ENCODE peak calls at places on chromosomes 16 and 17, in seven cellular contexts. L is GM23338, N is heart right ventricle, F is neural progenitor cell, J is AG04450, O is SK-N-SH, Q is prostate gland. M is an unnamed sample.
A peak's percentile ranks its signal among the peaks of the same experiment; 100 is the strongest.

GRCh38 chr16:90044111-90044551 is 24.9 kb upstream of the DBNDD1 start:
- DNase-seq in L (no peak), N (no peak), F (no peak), J (no peak), O (no peak), Q (peak; percentile 49), M (no peak)

GRCh38 chr16:2350500-2350899 is 10.0 kb upstream of the ABCA3 start:
- DNase-seq in L (no peak), N (no peak), F (no peak), J (no peak), O (no peak), Q (no peak), M (no peak)

GRCh38 chr16:27315333-27316037 is 1.7 kb downstream of the IL4R start:
- DNase-seq in L (peak; percentile 38), N (peak; percentile 36), F (peak; percentile 43), J (no peak), O (no peak), Q (peak; percentile 35), M (no peak)

GRCh38 chr17:50467855-50468119 is 893 bp downstream of the CHAD start:
- DNase-seq in L (no peak), N (no peak), F (no peak), J (no peak), O (no peak), Q (no peak), M (no peak)

GRCh38 chr16:10879681-10880589 is 2.9 kb downstream of the CIITA start:
- DNase-seq in L (no peak), N (no peak), F (no peak), J (no peak), O (no peak), Q (no peak), M (no peak)

GRCh38 chr17:4573682-4574081 is 10.6 kb upstream of the SMTNL2 start:
- DNase-seq in L (no peak), N (peak; percentile 58), F (no peak), J (no peak), O (no peak), Q (no peak), M (no peak)

GRCh38 chr17:68906638-68907037 is 48.6 kb downstream of the ABCA8 start:
- DNase-seq in L (peak; percentile 42), N (no peak), F (peak; percentile 32), J (no peak), O (peak; percentile 24), Q (no peak), M (peak; percentile 48)

GRCh38 chr17:6684460-6684783 is 28.7 kb downstream of the SLC13A5 start:
- DNase-seq in L (no peak), N (no peak), F (no peak), J (no peak), O (no peak), Q (no peak), M (no peak)

GRCh38 chr16:48559462-48560211 is 50.3 kb downstream of the N4BP1 start:
- DNase-seq in L (peak; percentile 42), N (no peak), F (no peak), J (no peak), O (no peak), Q (no peak), M (no peak)

GRCh38 chr17:35540589-35541404 is 3.3 kb upstream of the SLFN12L start:
- DNase-seq in L (no peak), N (no peak), F (no peak), J (no peak), O (no peak), Q (no peak), M (peak; percentile 17)

GRCh38 chr16:74107795-74108610 is 188.6 kb upstream of the PSMD7 start:
- DNase-seq in L (peak; percentile 87), N (no peak), F (peak; percentile 71), J (no peak), O (no peak), Q (peak; percentile 16), M (peak; percentile 79)

GRCh38 chr17:79672496-79672895 is 58.2 kb upstream of the ENPP7 start:
- DNase-seq in L (no peak), N (no peak), F (no peak), J (no peak), O (no peak), Q (no peak), M (no peak)

GRCh38 chr16:66717112-66717675 is 20.7 kb upstream of the CMTM4 start:
- DNase-seq in L (peak; percentile 80), N (peak; percentile 30), F (peak; percentile 61), J (peak; percentile 45), O (peak; percentile 69), Q (no peak), M (peak; percentile 64)

GRCh38 chr17:65885484-65885883 is 306.4 kb downstream of the CEP112 start:
- DNase-seq in L (no peak), N (no peak), F (no peak), J (no peak), O (no peak), Q (no peak), M (no peak)

GRCh38 chr17:68060336-68060735 is 24.8 kb downstream of the KPNA2 start:
- DNase-seq in L (no peak), N (no peak), F (no peak), J (no peak), O (no peak), Q (no peak), M (no peak)

GRCh38 chr17:40093580-40094201 is 6.7 kb downstream of the NR1D1 start:
- DNase-seq in L (no peak), N (no peak), F (peak; percentile 1), J (no peak), O (no peak), Q (no peak), M (no peak)

GRCh38 chr17:79926002-79926307 is 86.7 kb upstream of the CBX4 start:
- DNase-seq in L (no peak), N (no peak), F (no peak), J (no peak), O (no peak), Q (no peak), M (no peak)

DNA sequence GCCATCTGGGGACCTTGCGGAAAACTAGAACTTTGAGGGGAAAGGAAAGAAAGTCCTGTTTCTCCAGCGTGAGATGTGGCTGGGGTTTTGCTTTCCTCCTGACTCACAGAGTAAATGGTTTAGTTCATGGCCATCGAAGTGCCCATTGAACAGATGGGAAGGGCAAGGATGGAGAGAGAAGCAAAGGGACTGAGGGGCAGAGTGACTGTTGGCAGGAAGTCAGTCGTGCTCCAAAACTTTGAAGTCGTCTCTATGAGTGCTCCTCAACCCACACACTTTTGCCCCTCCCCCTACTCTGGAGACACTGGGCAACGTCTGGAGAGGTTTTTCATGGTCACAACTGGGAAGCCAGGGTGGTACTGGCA is 476.9 kb downstream of the SLC39A11 start:
- DNase-seq in L (no peak), N (no peak), F (no peak), J (no peak), O (no peak), Q (no peak), M (no peak)
- H3K27ac ChIP-seq in L (no peak overlapping the region), N (no peak overlapping the region), F (no peak overlapping the region), J (no peak overlapping the region), O (no peak overlapping the region), Q (no peak overlapping the region), M (no peak overlapping the region)

GRCh38 chr17:13647551-13647950 is 45.8 kb upstream of the HS3ST3A1 start:
- DNase-seq in L (no peak), N (no peak), F (no peak), J (no peak), O (no peak), Q (no peak), M (no peak)
- TF ChIP-seq CTCF in L (no peak), N (peak; percentile 14), F (peak; percentile 16), J (no peak), O (no peak), Q (peak; percentile 23), M (no peak)

DNA sequence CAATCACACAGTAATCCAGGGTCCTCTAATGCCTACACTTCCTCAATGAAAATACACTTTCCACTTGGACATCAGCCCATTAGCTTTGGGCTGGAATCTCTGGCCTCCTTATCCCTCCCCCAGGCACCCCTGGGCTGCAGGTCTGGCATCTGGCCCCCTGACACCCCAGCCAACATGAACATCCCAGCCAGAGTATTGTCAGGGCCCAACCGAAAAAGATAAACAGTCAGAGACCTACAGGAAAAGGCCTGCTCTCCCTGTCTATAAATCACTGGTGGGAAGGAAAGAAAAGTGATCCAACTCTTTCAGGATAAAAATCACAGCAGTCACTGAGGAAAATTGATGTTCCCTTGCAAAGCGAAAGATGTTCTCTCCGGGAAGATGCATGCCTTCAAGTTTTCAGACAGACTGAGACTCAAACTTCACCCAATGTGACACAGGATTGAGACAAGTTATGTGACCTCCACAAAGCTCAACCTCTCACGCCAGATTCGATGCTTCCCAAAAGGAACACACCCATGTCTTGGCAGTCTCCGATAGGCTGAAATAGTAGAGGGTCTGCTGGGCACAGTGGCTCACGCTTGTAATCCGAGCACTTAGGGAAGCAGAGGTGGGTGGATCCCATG is 22.3 kb downstream of the ZFHX3 start:
- DNase-seq in L (no peak), N (no peak), F (no peak), J (no peak), O (peak; percentile 69), Q (no peak), M (no peak)
- H3K4me3 ChIP-seq in L (no peak overlapping the region), N (no peak overlapping the region), F (no peak overlapping the region), J (no peak overlapping the region), O (no peak overlapping the region), Q (no peak overlapping the region), M (no peak overlapping the region)

GRCh38 chr17:77402159-77402731 is 261.5 kb downstream of the SEC14L1 start:
- DNase-seq in L (no peak), N (no peak), F (no peak), J (no peak), O (no peak), Q (no peak), M (no peak)
- H3K27ac ChIP-seq in L (no peak overlapping the region), N (no peak overlapping the region), F (no peak overlapping the region), J (peak overlapping the region; percentile 21), O (no peak overlapping the region), Q (no peak overlapping the region), M (no peak overlapping the region)

DNA sequence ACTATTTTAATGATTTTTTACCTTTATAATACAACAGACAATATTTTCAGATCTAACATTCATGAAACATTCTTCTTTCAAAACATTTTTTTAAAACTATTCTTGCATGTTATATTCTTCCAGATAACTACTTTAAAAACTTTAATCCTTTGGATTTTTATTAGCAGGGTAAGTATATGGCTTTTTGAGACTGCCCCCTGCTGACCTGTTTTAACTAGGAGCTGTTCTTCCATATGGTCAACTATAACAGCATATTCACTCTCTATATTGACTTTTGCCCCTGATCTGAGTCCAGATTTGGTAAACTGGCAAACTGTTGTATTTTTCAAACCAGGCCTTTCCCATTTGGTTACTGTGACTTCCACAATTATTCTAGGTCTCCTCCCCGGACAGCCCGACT is 16.5 kb downstream of the ZNF18 start:
- DNase-seq in L (peak; percentile 36), N (no peak), F (no peak), J (no peak), O (no peak), Q (no peak), M (peak; percentile 28)
- TF ChIP-seq CTCF in L (peak; percentile 63), N (peak; percentile 19), F (peak; percentile 43), J (peak; percentile 52), O (peak; percentile 46), Q (no peak), M (peak; percentile 49)

GRCh38 chr16:64893386-64893785 is 228.5 kb downstream of the CDH11 start:
- DNase-seq in L (no peak), N (no peak), F (no peak), J (no peak), O (no peak), Q (no peak), M (peak; percentile 33)
- H3K4me3 ChIP-seq in L (no peak overlapping the region), N (no peak overlapping the region), F (no peak overlapping the region), J (no peak overlapping the region), O (no peak overlapping the region), Q (no peak overlapping the region), M (no peak overlapping the region)